ENCODE peak calls at places on chromosomes 6 and 20, in eight cellular contexts. U is right lobe of liver, W is Calu3, F is cardiac muscle cell, K is RWPE1, N is GM10248, G is CD14-positive monocyte, B is WTC11. P is an unnamed sample.

GRCh38 chr20:50283922-50284810 is 93.5 kb downstream of the CEBPB start:
- DNase-seq in F (no peak), W (peak), B (no peak), N (no peak), G (peak), U (peak), K (peak), P (no peak)

GRCh38 chr6:31728767-31729514 is at the start of gene DDAH2:
- DNase-seq in B (no peak), F (no peak), N (no peak), U (peak), K (no peak), G (no peak), W (no peak), P (no peak)

GRCh38 chr20:15100506-15101160 is 763.2 kb upstream of the FLRT3 start:
- DNase-seq in K (peak), G (no peak), W (no peak), B (no peak), N (no peak), U (no peak), F (no peak), P (no peak)

GRCh38 chr20:46365483-46366215 is 40.8 kb downstream of the ELMO2 start:
- DNase-seq in N (no peak), K (no peak), U (no peak), B (no peak), G (peak), W (no peak), F (no peak), P (no peak)

GRCh38 chr20:32707691-32708581 is 34.2 kb upstream of the C20orf203 start:
- DNase-seq in K (no peak), W (no peak), B (no peak), G (no peak), F (no peak), U (no peak), N (no peak), P (no peak)

GRCh38 chr6:6365242-6365641 is 44.8 kb upstream of the F13A1 start:
- DNase-seq in N (no peak), U (no peak), F (no peak), B (no peak), W (no peak), K (no peak), G (no peak), P (no peak)

GRCh38 chr6:121533321-121533841 is 97.9 kb downstream of the GJA1 start:
- DNase-seq in F (no peak), G (no peak), N (no peak), U (no peak), B (no peak), K (no peak), W (no peak), P (no peak)

GRCh38 chr6:158293122-158293521 is 19.1 kb upstream of the TULP4 start:
- DNase-seq in G (no peak), F (no peak), U (no peak), K (no peak), N (no peak), B (no peak), W (no peak), P (no peak)

GRCh38 chr6:74001091-74001490 is 305.1 kb downstream of the CD109 start:
- DNase-seq in U (no peak), K (no peak), N (no peak), W (no peak), G (no peak), B (no peak), F (no peak), P (no peak)

GRCh38 chr6:36245572-36246031 is 24.3 kb upstream of the PNPLA1 start:
- DNase-seq in K (no peak), W (no peak), G (no peak), B (peak), N (no peak), F (no peak), U (no peak), P (no peak)

GRCh38 chr6:25012657-25013056 is 76.9 kb upstream of the RIPOR2 start:
- DNase-seq in F (no peak), U (no peak), W (no peak), N (no peak), K (no peak), G (no peak), B (no peak), P (no peak)

GRCh38 chr6:51107769-51108203 is 289.1 kb downstream of the TFAP2B start:
- DNase-seq in G (no peak), U (no peak), W (no peak), B (no peak), F (no peak), N (no peak), K (no peak), P (no peak)
- TF ChIP-seq CTCF in G (no peak), U (no peak), W (no peak), B (no peak), F (no peak), N (no peak), K (no peak), P (no peak)

GRCh38 chr6:83343121-83343520 is 87.7 kb downstream of the ME1 start:
- DNase-seq in F (no peak), N (no peak), K (no peak), G (no peak), W (no peak), U (no peak), B (no peak), P (no peak)

GRCh38 chr6:83341765-83342164 is 89.1 kb downstream of the ME1 start:
- DNase-seq in K (no peak), W (no peak), U (no peak), N (no peak), G (no peak), B (no peak), F (no peak), P (no peak)
- TF ChIP-seq CTCF in K (no peak), W (no peak), U (no peak), N (no peak), G (no peak), B (no peak), F (no peak), P (no peak)

DNA sequence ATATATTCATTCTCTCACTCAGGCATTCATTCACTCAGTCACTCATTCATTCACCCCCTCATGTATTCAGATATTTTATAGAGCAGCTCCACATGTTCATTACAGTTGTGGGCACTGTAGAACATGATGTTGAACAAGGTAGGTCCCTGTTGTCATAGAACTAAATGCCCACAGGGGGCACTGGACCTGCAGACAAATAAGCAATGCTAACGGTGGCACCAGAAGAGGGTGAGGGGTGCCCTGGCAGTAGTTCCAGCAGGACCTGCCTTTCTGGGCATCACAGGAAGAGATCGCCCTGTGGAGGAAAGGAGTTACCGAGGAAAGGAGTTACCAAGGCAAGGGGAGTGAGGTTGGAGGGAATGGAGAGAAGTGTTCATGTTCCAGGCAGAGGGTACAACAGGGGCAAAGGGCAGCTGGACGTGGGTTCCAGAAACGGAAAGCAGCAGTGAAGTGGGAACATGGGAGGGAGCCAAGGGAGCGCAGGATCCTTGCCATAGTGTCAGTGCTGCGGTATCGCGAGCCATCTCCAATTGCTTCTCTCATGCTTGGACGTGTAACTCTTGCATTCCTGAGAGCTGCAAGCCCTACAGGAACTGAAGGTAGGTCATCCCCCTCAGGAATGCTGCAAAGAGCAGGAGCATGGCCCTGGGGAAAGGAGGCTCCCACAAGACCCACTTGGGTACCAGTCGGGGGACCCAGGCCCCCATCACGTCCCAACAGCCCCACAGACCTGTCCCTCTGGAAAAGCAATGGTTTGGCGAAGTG is 128.2 kb downstream of the EDN3 start:
- DNase-seq in W (no peak), U (no peak), N (no peak), B (no peak), F (no peak), G (no peak), K (no peak), P (no peak)
- TF ChIP-seq CTCF in W (peak), U (no peak), N (no peak), B (no peak), F (no peak), G (peak), K (no peak), P (peak)

GRCh38 chr6:111662794-111663231 is 57.1 kb upstream of the TRAF3IP2 start:
- DNase-seq in K (no peak), W (no peak), F (no peak), B (no peak), N (no peak), U (no peak), G (no peak), P (no peak)
- TF ChIP-seq CTCF in K (no peak), W (no peak), F (no peak), B (no peak), N (no peak), U (no peak), G (no peak), P (no peak)

GRCh38 chr6:65780691-65781090 is 73.7 kb upstream of the EYS start:
- DNase-seq in N (no peak), F (no peak), U (no peak), G (no peak), K (no peak), W (no peak), B (no peak), P (no peak)

GRCh38 chr6:65771946-65772345 is 64.9 kb upstream of the EYS start:
- DNase-seq in U (no peak), W (no peak), K (no peak), G (no peak), B (no peak), F (no peak), N (no peak), P (no peak)

DNA sequence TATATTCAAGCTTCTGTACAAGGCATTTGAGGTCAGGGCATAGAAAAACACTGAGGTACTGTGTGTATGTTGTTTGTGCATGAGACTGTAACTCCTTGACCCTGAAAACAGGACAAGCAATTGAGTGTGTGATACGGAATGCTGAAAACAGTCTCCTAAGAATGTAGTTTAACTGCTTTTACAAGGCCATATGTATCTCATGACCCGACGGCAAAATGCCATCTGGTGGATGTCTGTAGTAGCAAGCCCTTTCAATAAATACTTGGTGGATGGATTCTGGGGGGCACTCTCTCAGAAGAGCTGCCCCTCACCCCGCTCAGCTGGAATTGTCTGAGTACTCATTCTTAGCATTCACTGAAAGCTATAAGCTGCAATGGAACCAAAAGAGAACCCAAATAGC is 69.3 kb upstream of the EYS start:
- DNase-seq in K (peak), G (no peak), U (no peak), W (no peak), N (no peak), B (no peak), F (peak), P (peak)
- TF ChIP-seq CTCF in K (no peak), G (no peak), U (no peak), W (no peak), N (no peak), B (no peak), F (no peak), P (peak)

GRCh38 chr20:62942456-62942855 is 4.5 kb downstream of the GID8 start:
- DNase-seq in U (no peak), N (no peak), B (no peak), K (no peak), F (no peak), W (no peak), G (no peak), P (peak)

GRCh38 chr20:62940875-62941274 is 2.9 kb downstream of the GID8 start:
- DNase-seq in K (no peak), G (no peak), W (no peak), B (no peak), F (no peak), N (no peak), U (no peak), P (no peak)

GRCh38 chr20:62943396-62943795 is 5.4 kb downstream of the GID8 start:
- DNase-seq in F (no peak), N (no peak), W (no peak), K (no peak), G (no peak), B (no peak), U (no peak), P (peak)

GRCh38 chr20:62944184-62944583 is 6.2 kb downstream of the GID8 start:
- DNase-seq in N (no peak), U (no peak), K (no peak), G (no peak), W (no peak), B (no peak), F (no peak), P (peak)

GRCh38 chr20:62941792-62942191 is 3.8 kb downstream of the GID8 start:
- DNase-seq in B (no peak), K (no peak), N (no peak), W (no peak), U (no peak), G (no peak), F (no peak), P (no peak)
- TF ChIP-seq CTCF in B (no peak), K (no peak), N (no peak), W (no peak), U (no peak), G (no peak), F (no peak), P (no peak)

DNA sequence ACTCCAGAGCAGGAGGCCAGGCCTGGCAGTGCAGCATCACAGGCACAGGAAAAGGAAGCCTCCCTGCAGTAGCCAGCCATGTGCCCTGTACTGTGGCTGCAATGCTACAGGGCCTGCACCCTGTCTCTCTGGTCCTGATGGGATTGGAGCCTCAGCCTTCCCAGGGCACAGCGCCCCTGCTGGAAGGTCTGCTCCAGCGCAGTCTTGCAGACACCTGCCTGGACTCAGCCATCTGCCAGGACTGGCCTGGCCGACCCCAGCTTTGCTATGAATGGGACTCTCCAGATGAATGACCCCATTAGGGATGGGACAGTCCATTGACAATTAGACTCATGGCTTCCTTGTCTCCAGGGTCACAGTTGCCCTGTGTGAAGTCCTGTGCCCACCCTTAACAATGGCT is 251.6 kb downstream of the ERMARD start:
- DNase-seq in F (no peak), U (no peak), K (no peak), W (no peak), N (no peak), G (no peak), B (no peak), P (no peak)
- TF ChIP-seq CTCF in F (peak), U (peak), K (no peak), W (no peak), N (no peak), G (no peak), B (no peak), P (peak)